ENCODE peak calls at places on chromosomes 12 and 14, in nine cellular contexts. One of them, this sample, is unnamed.

GRCh38 chr12:108332791-108333382 is 6.2 kb downstream of the CMKLR1 start:
- DNase-seq in breast epithelium: no peak
- DNase-seq in heart left ventricle: peak; percentile 68
- DNase-seq in adipocyte: peak; percentile 39
- DNase-seq in uterus: no peak
- DNase-seq in body of pancreas: peak; percentile 20
- DNase-seq in mammary epithelial cell: no peak
- DNase-seq in A549: no peak
- DNase-seq in CD4-positive, alpha-beta memory T cell: no peak
- DNase-seq in this sample: no peak

GRCh38 chr12:31506907-31507306 is 84.0 kb downstream of the DENND5B start:
- DNase-seq in breast epithelium: no peak
- DNase-seq in heart left ventricle: no peak
- DNase-seq in adipocyte: no peak
- DNase-seq in uterus: no peak
- DNase-seq in body of pancreas: no peak
- DNase-seq in mammary epithelial cell: peak; percentile 23
- DNase-seq in A549: no peak
- DNase-seq in CD4-positive, alpha-beta memory T cell: no peak
- DNase-seq in this sample: no peak

GRCh38 chr12:113837059-113837458 is 129.1 kb downstream of the RBM19 start:
- DNase-seq in breast epithelium: no peak
- DNase-seq in heart left ventricle: no peak
- DNase-seq in adipocyte: no peak
- DNase-seq in uterus: no peak
- DNase-seq in body of pancreas: no peak
- DNase-seq in mammary epithelial cell: no peak
- DNase-seq in A549: no peak
- DNase-seq in CD4-positive, alpha-beta memory T cell: no peak
- DNase-seq in this sample: no peak

GRCh38 chr12:49543914-49544815 is 5.3 kb downstream of the KCNH3 start:
- DNase-seq in breast epithelium: no peak
- DNase-seq in heart left ventricle: no peak
- DNase-seq in adipocyte: no peak
- DNase-seq in uterus: no peak
- DNase-seq in body of pancreas: no peak
- DNase-seq in mammary epithelial cell: no peak
- DNase-seq in A549: no peak
- DNase-seq in CD4-positive, alpha-beta memory T cell: no peak
- DNase-seq in this sample: no peak

GRCh38 chr12:80935076-80935475 is 2.7 kb downstream of the LIN7A start:
- DNase-seq in breast epithelium: no peak
- DNase-seq in heart left ventricle: no peak
- DNase-seq in adipocyte: no peak
- DNase-seq in uterus: no peak
- DNase-seq in body of pancreas: no peak
- DNase-seq in mammary epithelial cell: no peak
- DNase-seq in A549: no peak
- DNase-seq in CD4-positive, alpha-beta memory T cell: no peak
- DNase-seq in this sample: no peak

GRCh38 chr14:68137704-68138619 is 318.4 kb downstream of the RAD51B start:
- DNase-seq in breast epithelium: no peak
- DNase-seq in heart left ventricle: peak; percentile 26
- DNase-seq in adipocyte: peak; percentile 96
- DNase-seq in uterus: peak; percentile 35
- DNase-seq in body of pancreas: peak; percentile 30
- DNase-seq in mammary epithelial cell: peak; percentile 99
- DNase-seq in A549: peak; percentile 69
- DNase-seq in CD4-positive, alpha-beta memory T cell: no peak
- DNase-seq in this sample: peak; percentile 84

GRCh38 chr12:31874961-31875608 is 84.1 kb upstream of the RESF1 start:
- DNase-seq in breast epithelium: no peak
- DNase-seq in heart left ventricle: peak; percentile 69
- DNase-seq in adipocyte: peak; percentile 22
- DNase-seq in uterus: no peak
- DNase-seq in body of pancreas: peak; percentile 58
- DNase-seq in mammary epithelial cell: peak; percentile 83
- DNase-seq in A549: peak; percentile 40
- DNase-seq in CD4-positive, alpha-beta memory T cell: peak; percentile 79
- DNase-seq in this sample: no peak

GRCh38 chr14:32620303-32620702 is 291.2 kb downstream of the AKAP6 start:
- DNase-seq in breast epithelium: no peak
- DNase-seq in heart left ventricle: no peak
- DNase-seq in adipocyte: peak; percentile 14
- DNase-seq in uterus: no peak
- DNase-seq in body of pancreas: no peak
- DNase-seq in mammary epithelial cell: peak; percentile 32
- DNase-seq in A549: no peak
- DNase-seq in CD4-positive, alpha-beta memory T cell: no peak
- DNase-seq in this sample: no peak

GRCh38 chr12:113316155-113316554 is 18.8 kb downstream of the SLC8B1 start:
- DNase-seq in breast epithelium: no peak
- DNase-seq in heart left ventricle: no peak
- DNase-seq in adipocyte: no peak
- DNase-seq in uterus: no peak
- DNase-seq in body of pancreas: no peak
- DNase-seq in mammary epithelial cell: no peak
- DNase-seq in A549: no peak
- DNase-seq in CD4-positive, alpha-beta memory T cell: no peak
- DNase-seq in this sample: no peak

GRCh38 chr12:55816876-55817351 is 610 bp downstream of the SARNP start:
- DNase-seq in breast epithelium: no peak
- DNase-seq in heart left ventricle: no peak
- DNase-seq in adipocyte: peak; percentile 71
- DNase-seq in uterus: no peak
- DNase-seq in body of pancreas: no peak
- DNase-seq in mammary epithelial cell: no peak
- DNase-seq in A549: peak; percentile 57
- DNase-seq in CD4-positive, alpha-beta memory T cell: no peak
- DNase-seq in this sample: no peak

GRCh38 chr14:100775351-100775830 is 48.7 kb downstream of the DLK1 start:
- DNase-seq in breast epithelium: no peak
- DNase-seq in heart left ventricle: no peak
- DNase-seq in adipocyte: no peak
- DNase-seq in uterus: no peak
- DNase-seq in body of pancreas: no peak
- DNase-seq in mammary epithelial cell: no peak
- DNase-seq in A549: no peak
- DNase-seq in CD4-positive, alpha-beta memory T cell: no peak
- DNase-seq in this sample: no peak

GRCh38 chr14:78446807-78447206 is 276.6 kb downstream of the NRXN3 start:
- DNase-seq in breast epithelium: no peak
- DNase-seq in heart left ventricle: no peak
- DNase-seq in adipocyte: no peak
- DNase-seq in uterus: no peak
- DNase-seq in body of pancreas: no peak
- DNase-seq in mammary epithelial cell: no peak
- DNase-seq in A549: no peak
- DNase-seq in CD4-positive, alpha-beta memory T cell: no peak
- DNase-seq in this sample: no peak

GRCh38 chr14:54622189-54622958 is 55.4 kb downstream of the SAMD4A start:
- DNase-seq in breast epithelium: no peak
- DNase-seq in heart left ventricle: no peak
- DNase-seq in adipocyte: no peak
- DNase-seq in uterus: no peak
- DNase-seq in body of pancreas: no peak
- DNase-seq in mammary epithelial cell: no peak
- DNase-seq in A549: no peak
- DNase-seq in CD4-positive, alpha-beta memory T cell: no peak
- DNase-seq in this sample: no peak

GRCh38 chr14:105431256-105431655 is 11.6 kb downstream of the MTA1 start:
- DNase-seq in breast epithelium: no peak
- DNase-seq in heart left ventricle: no peak
- DNase-seq in adipocyte: no peak
- DNase-seq in uterus: no peak
- DNase-seq in body of pancreas: no peak
- DNase-seq in mammary epithelial cell: no peak
- DNase-seq in A549: no peak
- DNase-seq in CD4-positive, alpha-beta memory T cell: no peak
- DNase-seq in this sample: no peak

GRCh38 chr14:105427893-105428485 is 8.4 kb downstream of the MTA1 start:
- DNase-seq in breast epithelium: no peak
- DNase-seq in heart left ventricle: no peak
- DNase-seq in adipocyte: no peak
- DNase-seq in uterus: no peak
- DNase-seq in body of pancreas: no peak
- DNase-seq in mammary epithelial cell: no peak
- DNase-seq in A549: no peak
- DNase-seq in CD4-positive, alpha-beta memory T cell: no peak
- DNase-seq in this sample: no peak

GRCh38 chr14:105430042-105430441 is 10.4 kb downstream of the MTA1 start:
- DNase-seq in breast epithelium: no peak
- DNase-seq in heart left ventricle: no peak
- DNase-seq in adipocyte: no peak
- DNase-seq in uterus: no peak
- DNase-seq in body of pancreas: no peak
- DNase-seq in mammary epithelial cell: no peak
- DNase-seq in A549: no peak
- DNase-seq in CD4-positive, alpha-beta memory T cell: no peak
- DNase-seq in this sample: no peak

GRCh38 chr14:105432657-105433056 is 13.0 kb downstream of the MTA1 start:
- DNase-seq in breast epithelium: no peak
- DNase-seq in heart left ventricle: no peak
- DNase-seq in adipocyte: no peak
- DNase-seq in uterus: no peak
- DNase-seq in body of pancreas: no peak
- DNase-seq in mammary epithelial cell: no peak
- DNase-seq in A549: no peak
- DNase-seq in CD4-positive, alpha-beta memory T cell: no peak
- DNase-seq in this sample: no peak

DNA sequence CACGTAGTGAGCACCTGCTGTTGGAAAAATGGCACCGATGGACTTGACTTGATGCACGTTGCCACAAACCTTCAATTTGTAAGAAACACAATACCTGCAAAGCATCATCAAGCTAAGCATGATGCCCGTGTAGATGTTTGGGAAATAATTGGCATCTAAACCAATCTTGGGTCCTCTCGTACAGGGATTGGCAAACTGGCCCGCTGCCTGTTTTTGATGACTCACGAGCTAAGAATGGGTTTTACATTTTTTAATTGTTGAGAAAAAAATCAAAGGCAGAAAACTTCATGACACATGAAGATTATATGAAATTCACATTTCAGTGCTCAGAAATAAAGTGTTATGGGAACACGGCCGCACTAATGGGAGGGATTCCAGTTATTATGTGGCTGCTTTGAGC is 10.9 kb downstream of the MTA1 start:
- DNase-seq in breast epithelium: no peak
- DNase-seq in heart left ventricle: no peak
- DNase-seq in adipocyte: peak; percentile 70
- DNase-seq in uterus: no peak
- DNase-seq in body of pancreas: peak; percentile 58
- DNase-seq in mammary epithelial cell: peak; percentile 69
- DNase-seq in A549: no peak
- DNase-seq in CD4-positive, alpha-beta memory T cell: no peak
- DNase-seq in this sample: peak; percentile 21
- H3K9me3 ChIP-seq in breast epithelium: peaks cover 5% of the 10 kb centered on the region
- H3K9me3 ChIP-seq in heart left ventricle: peaks cover 10% of the 10 kb centered on the region
- H3K9me3 ChIP-seq in adipocyte: no peaks in the 10 kb centered on the region
- H3K9me3 ChIP-seq in uterus: no peaks in the 10 kb centered on the region
- H3K9me3 ChIP-seq in body of pancreas: no peaks in the 10 kb centered on the region
- H3K9me3 ChIP-seq in mammary epithelial cell: no peaks in the 10 kb centered on the region
- H3K9me3 ChIP-seq in A549: no peaks in the 10 kb centered on the region
- H3K9me3 ChIP-seq in CD4-positive, alpha-beta memory T cell: no peaks in the 10 kb centered on the region
- H3K9me3 ChIP-seq in this sample: no peaks in the 10 kb centered on the region

DNA sequence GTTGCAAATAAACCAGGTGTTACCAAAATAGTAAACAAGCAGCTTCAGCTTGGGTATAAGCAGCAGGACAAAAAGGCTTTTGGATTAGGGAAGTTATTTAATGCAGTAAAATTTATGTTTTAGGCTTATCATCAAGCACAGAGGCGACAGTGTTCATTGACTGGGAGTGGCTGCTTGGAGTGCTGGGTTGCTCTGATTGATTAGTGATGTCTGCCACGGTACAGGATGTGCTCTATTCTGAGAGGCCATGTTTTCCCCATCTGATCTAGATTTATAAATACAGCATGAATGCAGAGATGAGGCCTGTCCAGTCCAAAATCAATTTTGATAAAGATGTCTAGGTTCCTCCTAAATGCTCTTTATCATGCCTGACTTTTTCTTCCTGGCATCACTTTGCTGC is 83.5 kb downstream of the MAP1LC3B2 start:
- DNase-seq in breast epithelium: no peak
- DNase-seq in heart left ventricle: no peak
- DNase-seq in adipocyte: no peak
- DNase-seq in uterus: no peak
- DNase-seq in body of pancreas: no peak
- DNase-seq in mammary epithelial cell: no peak
- DNase-seq in A549: no peak
- DNase-seq in CD4-positive, alpha-beta memory T cell: no peak
- DNase-seq in this sample: no peak
- H3K9me3 ChIP-seq in breast epithelium: no peaks in the 10 kb centered on the region
- H3K9me3 ChIP-seq in heart left ventricle: no peaks in the 10 kb centered on the region
- H3K9me3 ChIP-seq in adipocyte: peaks cover 3% of the 10 kb centered on the region
- H3K9me3 ChIP-seq in uterus: no peaks in the 10 kb centered on the region
- H3K9me3 ChIP-seq in body of pancreas: no peaks in the 10 kb centered on the region
- H3K9me3 ChIP-seq in mammary epithelial cell: no peaks in the 10 kb centered on the region
- H3K9me3 ChIP-seq in A549: peaks cover 3% of the 10 kb centered on the region
- H3K9me3 ChIP-seq in CD4-positive, alpha-beta memory T cell: no peaks in the 10 kb centered on the region
- H3K9me3 ChIP-seq in this sample: no peaks in the 10 kb centered on the region

DNA sequence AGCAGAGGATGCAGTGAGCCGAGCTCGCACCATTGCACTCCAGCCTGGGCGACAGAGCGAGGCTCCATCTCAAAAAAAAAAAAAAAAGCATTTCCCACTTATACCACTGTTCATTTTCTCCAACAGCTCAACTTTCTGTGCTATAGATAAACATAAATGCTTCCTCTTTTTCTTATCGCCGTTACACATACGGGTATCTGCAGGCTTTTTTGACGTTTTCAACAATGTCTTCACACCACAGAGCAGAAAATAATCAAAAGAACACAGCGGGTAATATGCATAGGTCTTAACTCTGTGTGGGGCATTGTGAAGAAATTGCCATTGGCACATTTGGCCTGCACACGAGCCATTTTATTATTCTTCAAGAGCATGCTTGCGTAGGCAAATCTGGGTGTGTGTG is 86.4 kb downstream of the CAPZA3 start:
- DNase-seq in breast epithelium: no peak
- DNase-seq in heart left ventricle: no peak
- DNase-seq in adipocyte: no peak
- DNase-seq in uterus: no peak
- DNase-seq in body of pancreas: no peak
- DNase-seq in mammary epithelial cell: no peak
- DNase-seq in A549: no peak
- DNase-seq in CD4-positive, alpha-beta memory T cell: no peak
- DNase-seq in this sample: no peak
- H3K9me3 ChIP-seq in breast epithelium: no peaks in the 10 kb centered on the region
- H3K9me3 ChIP-seq in heart left ventricle: peaks cover 13% of the 10 kb centered on the region
- H3K9me3 ChIP-seq in adipocyte: peaks cover 11% of the 10 kb centered on the region
- H3K9me3 ChIP-seq in uterus: no peaks in the 10 kb centered on the region
- H3K9me3 ChIP-seq in body of pancreas: no peaks in the 10 kb centered on the region
- H3K9me3 ChIP-seq in mammary epithelial cell: no peaks in the 10 kb centered on the region
- H3K9me3 ChIP-seq in A549: no peaks in the 10 kb centered on the region
- H3K9me3 ChIP-seq in CD4-positive, alpha-beta memory T cell: no peaks in the 10 kb centered on the region
- H3K9me3 ChIP-seq in this sample: no peaks in the 10 kb centered on the region

DNA sequence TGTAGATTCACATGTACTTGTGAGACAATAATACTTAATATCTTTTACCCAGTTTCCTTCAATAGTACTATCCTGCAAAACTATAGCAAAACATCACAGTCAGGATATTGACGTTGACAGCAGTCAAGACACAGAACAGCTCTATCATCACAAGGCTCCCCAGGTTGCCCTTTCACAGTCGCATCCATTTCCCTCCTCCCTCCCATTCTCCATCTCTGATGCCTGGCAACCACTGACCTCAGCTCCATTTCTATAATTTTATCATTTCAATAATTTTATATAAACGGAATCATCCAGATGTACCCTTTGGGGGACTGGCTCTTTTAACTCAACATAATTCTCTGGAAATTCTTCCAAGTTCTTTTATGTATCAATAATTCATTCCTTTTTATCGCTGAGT is 81.5 kb downstream of the PLXNC1 start:
- DNase-seq in breast epithelium: no peak
- DNase-seq in heart left ventricle: no peak
- DNase-seq in adipocyte: no peak
- DNase-seq in uterus: no peak
- DNase-seq in body of pancreas: no peak
- DNase-seq in mammary epithelial cell: no peak
- DNase-seq in A549: no peak
- DNase-seq in CD4-positive, alpha-beta memory T cell: no peak
- DNase-seq in this sample: no peak
- H3K9me3 ChIP-seq in breast epithelium: no peaks in the 10 kb centered on the region
- H3K9me3 ChIP-seq in heart left ventricle: no peaks in the 10 kb centered on the region
- H3K9me3 ChIP-seq in adipocyte: no peaks in the 10 kb centered on the region
- H3K9me3 ChIP-seq in uterus: no peaks in the 10 kb centered on the region
- H3K9me3 ChIP-seq in body of pancreas: no peaks in the 10 kb centered on the region
- H3K9me3 ChIP-seq in mammary epithelial cell: no peaks in the 10 kb centered on the region
- H3K9me3 ChIP-seq in A549: no peaks in the 10 kb centered on the region
- H3K9me3 ChIP-seq in CD4-positive, alpha-beta memory T cell: no peaks in the 10 kb centered on the region
- H3K9me3 ChIP-seq in this sample: no peaks in the 10 kb centered on the region